ENCODE peak calls at places on chromosomes 12 and 14, in six cellular contexts. E is colonic mucosa, V is psoas muscle, H is Caco-2, O is A549, P is stomach. I is an unnamed sample.

GRCh38 chr12:90124289-90124688 is 415.7 kb upstream of the ATP2B1 start:
- DNase-seq in V (no peak), O (no peak), P (no peak), E (no peak), H (no peak), I (no peak)

GRCh38 chr12:80107221-80107620 is 7.9 kb downstream of the OTOGL start:
- DNase-seq in P (no peak), V (no peak), O (no peak), H (no peak), E (no peak), I (no peak)

GRCh38 chr14:35385042-35385839 is 19.3 kb downstream of the NFKBIA start:
- DNase-seq in V (peak), O (peak), H (no peak), P (peak), E (peak), I (no peak)

GRCh38 chr12:109428038-109428629 is 49.0 kb downstream of the KCTD10 start:
- DNase-seq in V (peak), E (peak), P (peak), O (peak), H (peak), I (peak)

GRCh38 chr12:4962539-4963486 is 53.1 kb downstream of the KCNA1 start:
- DNase-seq in V (no peak), E (no peak), H (peak), O (no peak), P (no peak), I (no peak)

GRCh38 chr12:45966486-45966885 is 23.9 kb downstream of the SCAF11 start:
- DNase-seq in P (no peak), E (no peak), O (peak), V (no peak), H (no peak), I (no peak)

GRCh38 chr12:105060715-105061378 is 23.4 kb downstream of the ALDH1L2 start:
- DNase-seq in O (no peak), H (no peak), E (no peak), P (no peak), V (no peak), I (no peak)

GRCh38 chr12:130799051-130799450 is 40.0 kb downstream of the STX2 start:
- DNase-seq in E (no peak), O (no peak), H (no peak), P (no peak), V (no peak), I (no peak)

GRCh38 chr14:91681893-91682563 is 49.9 kb downstream of the CATSPERB start:
- DNase-seq in O (no peak), V (no peak), E (no peak), P (no peak), H (no peak), I (no peak)

GRCh38 chr14:99755068-99755405 is 38.2 kb upstream of the EML1 start:
- DNase-seq in V (no peak), E (no peak), P (no peak), O (no peak), H (no peak), I (no peak)

GRCh38 chr12:33828326-33828725 is 194.0 kb upstream of the ALG10 start:
- DNase-seq in P (no peak), O (no peak), E (no peak), H (no peak), V (no peak), I (no peak)

GRCh38 chr12:18595406-18595805 is 142.4 kb downstream of the PLCZ1 start:
- DNase-seq in O (no peak), E (no peak), H (peak), P (no peak), V (no peak), I (no peak)

DNA sequence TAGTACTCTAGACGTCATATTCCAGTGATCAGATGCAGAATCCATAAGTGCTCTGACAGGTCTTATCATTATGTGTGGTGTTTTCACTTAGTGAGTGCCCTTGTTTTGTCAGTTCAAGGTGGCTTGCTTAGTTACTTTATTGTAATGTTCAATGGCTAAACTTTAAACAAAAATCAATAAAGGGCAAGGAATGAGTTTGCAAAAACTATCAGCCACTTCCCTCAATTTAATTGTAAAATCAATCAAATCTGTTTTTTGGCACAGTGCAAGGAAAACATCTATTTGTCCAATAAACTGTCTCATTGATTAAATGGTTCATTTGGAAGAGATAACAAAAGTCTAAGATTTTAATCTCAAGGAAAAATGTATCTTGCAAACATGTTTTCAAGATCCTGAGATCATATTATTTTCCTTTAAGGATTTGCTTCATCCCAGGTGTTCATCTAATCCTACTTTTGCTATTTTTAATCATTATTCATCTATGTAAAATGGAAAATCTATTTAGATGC is 59.6 kb upstream of the EEA1 start:
- DNase-seq in O (no peak), V (no peak), P (no peak), E (no peak), H (no peak), I (no peak)
- H3K4me3 ChIP-seq in O (no peak), V (no peak), P (no peak), E (no peak), H (no peak), I (no peak)

GRCh38 chr12:659090-659683 is 4.1 kb downstream of the NINJ2 start:
- DNase-seq in E (no peak), H (no peak), O (no peak), P (no peak), V (no peak), I (no peak)
- H3K4me3 ChIP-seq in E (no peak), H (no peak), O (no peak), P (no peak), V (no peak), I (no peak)

DNA sequence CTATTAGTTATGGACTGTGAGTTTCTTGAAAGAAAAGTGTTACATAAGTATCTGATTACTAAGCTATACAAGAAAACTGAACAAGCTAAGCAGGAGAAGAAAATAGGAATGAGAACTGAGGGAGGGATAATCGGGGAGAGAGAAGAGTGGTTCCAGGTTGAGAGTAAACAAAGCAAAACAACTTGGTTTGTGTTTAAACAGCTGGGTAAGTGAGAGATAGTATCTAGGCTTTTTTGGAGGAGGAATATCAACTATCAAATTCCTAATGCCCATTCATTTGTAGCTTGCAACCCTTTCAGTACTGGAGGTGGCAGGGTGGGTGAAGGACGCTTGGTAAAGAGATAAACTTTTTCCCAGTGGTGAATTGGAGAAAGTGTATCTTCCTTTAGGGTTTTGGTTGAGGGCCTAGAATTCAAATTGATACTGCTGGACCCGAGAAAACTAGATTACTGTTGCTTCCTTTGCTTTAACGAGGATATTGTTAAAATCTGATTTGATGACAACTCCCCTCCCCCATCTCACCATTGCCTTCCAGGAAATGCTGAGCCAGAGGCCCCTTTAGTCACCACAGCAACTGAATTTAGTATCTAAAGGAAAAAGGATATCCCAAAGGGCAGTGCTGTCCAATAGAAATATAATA is 2.0 kb upstream of the SLC2A3 start:
- DNase-seq in E (no peak), V (no peak), P (no peak), O (peak), H (no peak), I (peak)
- H3K4me3 ChIP-seq in E (no peak), V (no peak), P (no peak), O (no peak), H (no peak), I (no peak)

GRCh38 chr14:75259946-75260545 is 18.6 kb upstream of the FOS start:
- DNase-seq in H (no peak), O (no peak), E (no peak), P (no peak), V (no peak), I (no peak)
- H3K4me3 ChIP-seq in H (no peak), O (no peak), E (no peak), P (no peak), V (no peak), I (no peak)

GRCh38 chr12:124518051-124518932 is 49.1 kb downstream of the NCOR2 start:
- DNase-seq in H (no peak), O (peak), P (peak), V (peak), E (peak), I (peak)
- H3K4me3 ChIP-seq in H (no peak), O (peak), P (peak), V (peak), E (peak), I (peak)

GRCh38 chr14:52485350-52485960 is 66.8 kb downstream of the TXNDC16 start:
- DNase-seq in O (no peak), E (no peak), H (no peak), V (no peak), P (no peak), I (no peak)

GRCh38 chr14:52481864-52482263 is 70.4 kb downstream of the TXNDC16 start:
- DNase-seq in P (no peak), V (no peak), O (no peak), H (no peak), E (no peak), I (no peak)
- H3K4me3 ChIP-seq in P (no peak), V (no peak), O (no peak), H (no peak), E (no peak), I (no peak)

GRCh38 chr12:98513379-98514318 is 1.7 kb upstream of the TMPO start:
- DNase-seq in O (no peak), H (no peak), P (no peak), E (peak), V (no peak), I (no peak)
- H3K4me3 ChIP-seq in O (peak), H (peak), P (peak), E (no peak), V (peak), I (peak)

DNA sequence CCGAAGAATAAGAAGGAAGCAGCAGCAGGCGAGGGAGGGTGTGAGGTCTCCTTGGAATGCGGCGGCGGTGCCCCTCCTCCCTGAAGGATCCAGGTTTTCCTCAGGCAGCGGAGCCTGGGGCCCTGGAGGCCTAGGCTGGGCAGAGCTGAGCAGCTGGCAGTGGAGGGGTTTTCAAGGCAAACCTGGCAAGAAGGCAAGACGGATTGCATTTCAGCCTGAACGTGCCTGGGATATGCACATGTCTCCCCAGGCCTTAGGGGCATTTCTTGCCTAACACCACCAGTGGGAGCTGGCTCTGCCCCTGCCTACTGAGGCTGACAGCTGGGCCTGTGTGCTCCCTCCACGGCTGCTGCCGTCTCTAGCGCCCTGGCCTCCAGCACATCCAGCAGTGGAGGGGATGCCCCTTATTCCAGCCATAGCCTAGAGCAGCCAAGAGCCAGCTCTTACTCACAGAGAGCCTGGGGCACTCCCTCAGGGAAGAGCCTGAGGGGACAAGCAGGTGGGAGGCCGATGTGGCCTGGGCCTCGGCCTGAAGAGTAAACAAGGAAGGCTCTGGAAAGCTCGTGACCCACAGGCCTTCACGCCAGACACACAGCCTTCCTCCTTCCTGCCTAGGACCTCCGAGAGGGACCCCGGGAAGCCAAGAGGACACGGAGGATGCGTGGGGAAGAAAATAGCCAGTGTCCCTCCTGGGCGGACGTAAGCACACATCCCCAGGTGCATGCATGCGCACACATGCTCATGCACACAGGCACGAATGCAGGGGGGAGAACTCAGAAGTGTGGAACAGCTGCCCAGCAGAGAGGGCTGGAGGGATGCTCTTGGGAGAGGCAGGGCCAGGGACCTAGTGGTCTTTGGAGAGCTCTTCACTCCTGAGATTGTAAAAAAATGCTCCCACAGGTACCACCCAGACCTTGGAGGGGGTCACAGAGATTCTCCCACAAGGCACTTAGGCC is 23.0 kb upstream of the EIF2B2 start:
- DNase-seq in P (no peak), H (no peak), V (peak), E (no peak), O (no peak), I (no peak)
- H3K4me3 ChIP-seq in P (no peak), H (no peak), V (peak), E (no peak), O (no peak), I (no peak)

GRCh38 chr12:26830358-26830757 is 2.6 kb downstream of the ITPR2 start:
- DNase-seq in H (no peak), V (no peak), P (no peak), E (no peak), O (no peak), I (no peak)

GRCh38 chr12:26831959-26832816 is 806 bp downstream of the ITPR2 start:
- DNase-seq in E (peak), H (peak), O (peak), V (peak), P (peak), I (no peak)

GRCh38 chr12:26830783-26831601 is 2.0 kb downstream of the ITPR2 start:
- DNase-seq in O (no peak), E (no peak), H (no peak), P (no peak), V (no peak), I (no peak)

GRCh38 chr12:26832817-26833691 is at the start of gene ITPR2:
- DNase-seq in P (peak), V (peak), E (peak), H (peak), O (peak), I (peak)

DNA sequence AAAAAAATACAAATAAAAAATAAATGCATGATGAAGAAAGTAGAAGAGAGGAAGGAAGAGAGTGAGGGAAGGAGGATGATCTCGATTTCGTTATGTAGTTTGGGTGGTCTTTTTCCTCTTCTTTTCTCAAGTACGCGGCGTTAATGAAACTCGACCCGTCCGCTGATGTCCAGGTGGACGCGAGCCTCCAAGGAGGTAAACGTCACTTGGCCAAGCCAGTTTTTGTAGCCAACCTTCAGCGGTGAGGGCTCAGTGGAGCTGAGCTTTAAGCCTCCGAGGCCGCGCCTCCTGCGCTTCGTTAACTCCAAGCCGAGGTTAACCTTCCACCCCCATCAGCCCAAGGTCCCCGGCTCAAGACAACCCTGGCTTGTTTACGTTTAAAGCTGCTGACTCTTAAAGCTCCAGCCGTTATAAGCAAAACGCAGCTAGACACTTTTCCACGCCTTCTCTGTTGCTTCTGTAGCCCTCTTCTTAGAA is 736 bp upstream of the ITPR2 start:
- DNase-seq in V (peak), P (peak), E (peak), O (no peak), H (peak), I (no peak)
- H3K4me3 ChIP-seq in V (peak), P (peak), E (peak), O (peak), H (peak), I (peak)

GRCh38 chr14:51651388-51652167 is at the start of gene FRMD6:
- DNase-seq in E (peak), P (peak), H (peak), V (peak), O (peak), I (peak)

GRCh38 chr14:51654549-51654879 is 2.8 kb downstream of the FRMD6 start:
- DNase-seq in O (no peak), E (no peak), P (no peak), H (no peak), V (no peak), I (no peak)

GRCh38 chr14:51653096-51653814 is 1.5 kb downstream of the FRMD6 start:
- DNase-seq in E (no peak), P (no peak), V (no peak), O (peak), H (no peak), I (no peak)

GRCh38 chr14:51652168-51653095 is 722 bp downstream of the FRMD6 start:
- DNase-seq in E (peak), O (peak), P (peak), V (no peak), H (peak), I (no peak)

DNA sequence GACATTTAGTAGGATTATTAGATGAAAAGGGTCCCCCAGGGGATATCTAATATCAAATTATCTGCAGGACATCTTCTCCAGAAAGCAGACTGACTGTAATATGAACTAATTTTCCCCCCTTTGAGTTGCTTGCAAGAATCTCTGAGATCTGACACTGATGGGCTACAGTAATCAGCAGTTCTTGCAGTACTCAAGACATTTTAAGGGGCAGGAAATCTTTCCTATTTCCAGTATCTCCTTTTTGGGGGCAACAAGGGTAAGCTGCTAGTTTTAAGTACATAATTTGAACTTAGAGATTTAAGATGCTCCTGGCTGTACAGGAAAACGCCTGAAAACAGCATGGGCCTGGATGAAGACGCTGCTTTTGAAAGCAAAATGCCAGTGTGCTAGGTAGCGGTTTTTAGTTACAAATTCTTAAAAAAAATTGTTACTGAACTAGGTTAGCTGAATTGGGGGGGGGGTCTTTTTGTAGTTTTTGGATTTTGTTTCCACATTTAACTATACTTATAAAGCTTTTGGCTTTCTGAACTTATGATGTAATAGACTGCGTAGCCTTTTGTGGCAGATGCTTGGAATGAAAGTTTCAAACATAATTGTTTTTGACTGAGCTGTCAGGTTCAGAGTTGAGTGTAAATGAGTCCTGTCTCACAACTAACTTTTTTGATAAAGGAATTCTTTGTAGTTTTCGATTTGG is 2.3 kb downstream of the FRMD6 start:
- DNase-seq in P (no peak), E (no peak), V (no peak), O (no peak), H (no peak), I (no peak)
- H3K4me3 ChIP-seq in P (peak), E (no peak), V (peak), O (peak), H (no peak), I (peak)